ENCODE peak calls at places on chromosomes 7 and 10, in seven cellular contexts. T is fibroblast of the aortic adventitia, G is choroid plexus epithelial cell, W is foreskin fibroblast, B is Calu3, M is astrocyte, D is left ventricle myocardium inferior. Z is an unnamed sample.

GRCh38 chr7:70520604-70521003 is 611.3 kb upstream of the GALNT17 start:
- DNase-seq in T (peak; percentile 9), G (peak; percentile 12), W (no peak), B (no peak), M (peak; percentile 54), D (no peak), Z (no peak)

GRCh38 chr10:11110499-11110898 is 92.8 kb downstream of the CELF2 start:
- DNase-seq in T (no peak), G (no peak), W (no peak), B (no peak), M (no peak), D (no peak), Z (no peak)

GRCh38 chr7:46153951-46154787 is 233.1 kb upstream of the IGFBP3 start:
- DNase-seq in T (no peak), G (peak; percentile 31), W (no peak), B (peak; percentile 51), M (peak; percentile 47), D (no peak), Z (no peak)

GRCh38 chr7:47763063-47763974 is 181.4 kb upstream of the TNS3 start:
- DNase-seq in T (peak; percentile 84), G (peak; percentile 87), W (peak; percentile 92), B (peak; percentile 78), M (peak; percentile 91), D (no peak), Z (no peak)

GRCh38 chr10:26946103-26946907 is 85.5 kb upstream of the ABI1 start:
- DNase-seq in T (no peak), G (no peak), W (peak; percentile 4), B (no peak), M (no peak), D (no peak), Z (no peak)

GRCh38 chr10:47183726-47184084 is 116.3 kb upstream of the GDF10 start:
- DNase-seq in T (peak; percentile 37), G (peak; percentile 82), W (peak; percentile 67), B (no peak), M (no peak), D (no peak), Z (no peak)

GRCh38 chr10:6721480-6721879 is 141.4 kb upstream of the PRKCQ start:
- DNase-seq in T (peak; percentile 97), G (peak; percentile 79), W (peak; percentile 99), B (peak; percentile 37), M (peak; percentile 96), D (peak; percentile 41), Z (no peak)

GRCh38 chr7:46349490-46349889 is 428.4 kb upstream of the IGFBP3 start:
- DNase-seq in T (no peak), G (no peak), W (no peak), B (no peak), M (no peak), D (no peak), Z (no peak)

GRCh38 chr7:80521809-80522208 is 9.9 kb upstream of the GNAT3 start:
- DNase-seq in T (no peak), G (no peak), W (no peak), B (no peak), M (no peak), D (no peak), Z (no peak)

GRCh38 chr10:83724471-83725241 is 414.7 kb upstream of the GHITM start:
- DNase-seq in T (no peak), G (no peak), W (no peak), B (no peak), M (no peak), D (no peak), Z (no peak)

GRCh38 chr10:35486297-35486991 is 118.7 kb upstream of the GJD4 start:
- DNase-seq in T (no peak), G (no peak), W (no peak), B (no peak), M (no peak), D (no peak), Z (no peak)

GRCh38 chr7:3897430-3898385 is 596.7 kb downstream of the SDK1 start:
- DNase-seq in T (peak; percentile 50), G (peak; percentile 80), W (peak; percentile 78), B (peak; percentile 63), M (peak; percentile 22), D (no peak), Z (no peak)

GRCh38 chr10:114683593-114683992 is 25.5 kb upstream of the ABLIM1 start:
- DNase-seq in T (no peak), G (no peak), W (no peak), B (no peak), M (no peak), D (peak; percentile 40), Z (no peak)

GRCh38 chr10:17109475-17110207 is 20.0 kb downstream of the CUBN start:
- DNase-seq in T (peak; percentile 71), G (peak; percentile 71), W (peak; percentile 94), B (no peak), M (peak; percentile 76), D (no peak), Z (no peak)

GRCh38 chr7:120320218-120320961 is 47.4 kb downstream of the KCND2 start:
- DNase-seq in T (no peak), G (no peak), W (no peak), B (no peak), M (no peak), D (no peak), Z (no peak)

GRCh38 chr7:94649313-94649924 is 6.5 kb downstream of the SGCE start:
- DNase-seq in T (peak; percentile 23), G (peak; percentile 36), W (no peak), B (no peak), M (peak; percentile 22), D (no peak), Z (no peak)

DNA sequence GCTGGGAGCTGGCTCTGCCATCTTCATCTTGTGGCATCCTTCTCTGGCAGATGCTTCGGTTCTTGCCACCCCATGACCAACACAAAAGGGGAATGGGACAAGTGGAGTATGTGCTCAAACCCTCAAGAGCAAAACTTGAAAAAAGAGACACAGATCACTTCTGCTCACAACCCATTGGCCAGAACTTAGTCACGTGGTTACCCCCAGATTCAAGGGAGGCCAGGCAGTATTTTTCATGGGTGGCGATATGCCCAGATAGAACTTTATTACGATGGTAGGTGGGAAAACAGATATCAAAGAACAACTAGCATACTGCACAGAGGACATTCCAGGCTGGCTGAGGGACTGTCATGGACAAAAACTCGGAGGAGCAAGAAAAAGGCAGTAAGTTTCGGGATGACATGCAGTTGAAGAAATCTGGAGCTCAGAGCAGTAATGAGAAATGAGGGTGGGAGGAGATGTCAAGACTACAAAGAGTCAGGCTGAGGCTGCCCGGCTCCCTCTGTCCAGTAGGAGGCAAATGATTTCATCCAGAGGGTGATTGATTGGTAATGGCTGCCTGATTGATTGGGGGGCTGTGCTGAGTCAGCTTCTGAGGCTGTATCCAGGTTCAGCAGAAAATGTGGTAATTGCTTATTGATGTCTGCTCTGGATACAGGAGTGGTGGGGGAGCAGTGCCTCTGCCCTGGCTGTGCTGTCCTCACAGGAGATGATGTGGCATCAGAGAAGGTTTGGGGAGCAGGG is 25.3 kb downstream of the COL13A1 start:
- DNase-seq in T (no peak), G (no peak), W (no peak), B (no peak), M (no peak), D (no peak), Z (no peak)
- TF ChIP-seq CTCF in T (no peak), G (peak; percentile 38), W (no peak), B (peak; percentile 20), M (peak; percentile 9), D (no peak), Z (no peak)

GRCh38 chr10:108208732-108209131 is 1044.2 kb upstream of the SORCS1 start:
- DNase-seq in T (no peak), G (no peak), W (no peak), B (no peak), M (no peak), D (no peak), Z (no peak)

GRCh38 chr10:108208038-108208437 is 1043.5 kb upstream of the SORCS1 start:
- DNase-seq in T (no peak), G (no peak), W (no peak), B (no peak), M (no peak), D (no peak), Z (no peak)

GRCh38 chr10:108203905-108204527 is 1039.5 kb upstream of the SORCS1 start:
- DNase-seq in T (no peak), G (no peak), W (no peak), B (no peak), M (no peak), D (no peak), Z (no peak)

DNA sequence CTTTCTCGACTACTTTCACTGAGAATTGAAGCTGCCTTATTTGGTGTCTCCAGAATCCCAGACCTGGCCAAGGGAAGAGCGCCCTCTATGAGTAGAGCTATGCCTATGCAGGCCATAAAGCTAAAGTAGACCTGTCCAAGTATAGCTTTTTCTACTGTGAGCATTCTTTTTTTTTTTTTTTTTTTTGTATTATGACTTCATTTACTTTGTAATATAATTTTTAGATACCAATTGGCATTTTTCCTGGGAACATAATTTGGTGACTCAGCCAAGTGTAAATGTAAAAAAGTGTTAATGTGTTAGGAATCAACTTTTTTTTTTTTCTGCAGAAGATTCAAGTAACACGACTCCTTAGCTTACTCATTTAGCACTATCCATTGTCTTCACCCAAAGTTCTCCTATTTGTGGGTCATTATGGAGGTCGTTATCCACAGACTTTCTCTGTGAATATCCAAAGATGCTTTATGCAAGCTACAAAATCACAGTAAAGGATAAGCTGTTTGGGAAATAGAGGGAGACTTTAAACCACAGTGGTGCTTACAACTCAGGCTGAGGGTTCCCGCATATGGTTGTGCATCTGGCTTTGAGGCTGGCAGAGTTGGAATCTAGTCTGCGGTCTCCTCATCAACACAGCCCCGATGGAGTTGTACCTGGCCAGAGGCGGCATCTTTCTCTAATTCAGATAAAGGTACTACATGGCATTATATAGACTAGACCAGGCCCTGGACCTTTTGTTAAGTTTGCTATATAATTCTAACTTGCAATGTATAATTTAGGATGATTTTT is 1040.2 kb upstream of the SORCS1 start:
- DNase-seq in T (peak; percentile 0), G (peak; percentile 17), W (peak; percentile 26), B (no peak), M (no peak), D (no peak), Z (no peak)
- TF ChIP-seq CTCF in T (peak; percentile 31), G (peak; percentile 54), W (peak; percentile 67), B (no peak), M (peak; percentile 53), D (peak; percentile 45), Z (peak; percentile 51)

GRCh38 chr7:13414661-13415105 is 574.8 kb downstream of the ETV1 start:
- DNase-seq in T (no peak), G (peak; percentile 31), W (peak; percentile 1), B (peak; percentile 19), M (peak; percentile 54), D (no peak), Z (no peak)

GRCh38 chr7:13411641-13412040 is 577.8 kb downstream of the ETV1 start:
- DNase-seq in T (no peak), G (no peak), W (no peak), B (no peak), M (no peak), D (no peak), Z (no peak)

GRCh38 chr7:13407911-13408310 is 581.6 kb downstream of the ETV1 start:
- DNase-seq in T (no peak), G (no peak), W (no peak), B (no peak), M (no peak), D (no peak), Z (no peak)

GRCh38 chr7:13414181-13414580 is 575.3 kb downstream of the ETV1 start:
- DNase-seq in T (no peak), G (no peak), W (no peak), B (no peak), M (no peak), D (no peak), Z (no peak)

GRCh38 chr7:13411151-13411550 is 578.3 kb downstream of the ETV1 start:
- DNase-seq in T (no peak), G (peak; percentile 3), W (no peak), B (no peak), M (no peak), D (no peak), Z (no peak)
- TF ChIP-seq CTCF in T (no peak), G (peak; percentile 26), W (no peak), B (no peak), M (no peak), D (no peak), Z (no peak)

GRCh38 chr7:108193593-108194498 is 63.7 kb upstream of the LAMB4 start:
- DNase-seq in T (no peak), G (peak; percentile 24), W (no peak), B (no peak), M (no peak), D (no peak), Z (no peak)
- TF ChIP-seq CTCF in T (no peak), G (no peak), W (no peak), B (no peak), M (no peak), D (no peak), Z (no peak)

Z was measured in D721Med.